ENCODE peak calls at places on chromosomes 4 and X, in five cellular contexts. W, I, V, F and M are unnamed samples. For H3K36me3 and H3K4me1, the result is how much of the 10 kb centered on the place peaks cover.

GRCh38 chr4:173014113-173014558 is 154.5 kb upstream of the GALNT7 start:
- DNase-seq in W (no peak), I (no peak), V (peak), F (no peak), M (no peak)

GRCh38 chr4:61740950-61741638 is 541.0 kb downstream of the ADGRL3 start:
- DNase-seq in W (no peak), I (no peak), V (peak), F (no peak), M (no peak)

GRCh38 chrX:2767631-2768455 is 16.0 kb downstream of the XG start:
- DNase-seq in W (peak), I (no peak), V (peak), F (no peak), M (peak)

GRCh38 chr4:173436149-173436579 is 37.2 kb upstream of the SCRG1 start:
- DNase-seq in W (no peak), I (no peak), V (no peak), F (no peak), M (no peak)

GRCh38 chr4:94419956-94420355 is 31.8 kb upstream of the PDLIM5 start:
- DNase-seq in W (no peak), I (no peak), V (no peak), F (no peak), M (no peak)

GRCh38 chrX:1521459-1521956 is 15.5 kb downstream of the P2RY8 start:
- DNase-seq in W (peak), I (peak), V (no peak), F (no peak), M (no peak)

GRCh38 chr4:141676087-141676486 is 39.7 kb downstream of the IL15 start:
- DNase-seq in W (no peak), I (no peak), V (no peak), F (no peak), M (peak)

GRCh38 chr4:176439611-176440010 is 119.8 kb downstream of the SPCS3 start:
- DNase-seq in W (no peak), I (no peak), V (no peak), F (no peak), M (no peak)

GRCh38 chr4:40228497-40229365 is 31.9 kb downstream of the RHOH start:
- DNase-seq in W (no peak), I (no peak), V (no peak), F (no peak), M (no peak)

GRCh38 chrX:110204986-110205385 is 112.9 kb downstream of the AMMECR1 start:
- DNase-seq in W (no peak), I (no peak), V (no peak), F (no peak), M (no peak)

GRCh38 chrX:139750390-139750789 is 42.4 kb upstream of the MCF2 start:
- DNase-seq in W (no peak), I (no peak), V (no peak), F (no peak), M (no peak)

GRCh38 chr4:94960703-94961102 is 202.9 kb downstream of the BMPR1B start:
- DNase-seq in W (no peak), I (no peak), V (no peak), F (no peak), M (no peak)

GRCh38 chr4:1975880-1976279 is 32.9 kb downstream of the NELFA start:
- DNase-seq in W (no peak), I (peak), V (no peak), F (peak), M (no peak)
- H3K36me3 ChIP-seq in W (under half), I (under half), V (under half), F (under half), M (under half)

GRCh38 chr4:184280591-184281071 is 63.0 kb upstream of the ENPP6 start:
- DNase-seq in W (peak), I (no peak), V (no peak), F (no peak), M (no peak)

GRCh38 chr4:184281231-184282139 is 63.8 kb upstream of the ENPP6 start:
- DNase-seq in W (peak), I (no peak), V (no peak), F (no peak), M (no peak)

GRCh38 chr4:184282251-184282713 is 64.6 kb upstream of the ENPP6 start:
- DNase-seq in W (peak), I (peak), V (no peak), F (peak), M (peak)

GRCh38 chr4:184280104-184280503 is 62.4 kb upstream of the ENPP6 start:
- DNase-seq in W (no peak), I (no peak), V (no peak), F (no peak), M (no peak)

DNA sequence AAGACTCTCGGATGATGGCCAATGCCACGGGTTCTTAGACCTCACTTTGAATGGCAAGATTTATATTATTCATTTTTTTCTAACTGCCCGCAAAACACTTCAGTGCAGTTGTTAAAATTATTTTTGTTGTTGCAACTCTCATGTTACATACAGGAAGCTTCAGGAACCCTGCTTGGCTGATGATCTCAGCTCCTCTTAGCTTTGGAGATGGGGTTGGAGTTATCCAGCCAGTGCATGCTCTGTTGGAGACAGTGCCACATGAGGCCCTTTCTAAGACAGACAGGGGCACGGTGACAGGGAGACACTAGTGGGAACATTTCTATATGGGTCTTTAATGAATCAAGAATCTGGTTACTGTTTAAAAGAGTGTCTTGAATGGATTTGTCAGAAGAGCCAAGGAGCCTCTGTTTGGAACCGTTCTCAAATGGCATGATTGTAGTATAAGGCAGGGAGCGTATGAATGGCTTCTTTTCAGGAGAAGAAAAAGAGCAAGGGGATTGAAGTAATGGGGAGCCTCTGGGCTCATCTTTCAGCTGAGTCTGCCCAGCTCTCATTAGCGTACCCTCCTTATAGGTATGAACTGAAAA is 61.9 kb upstream of the ENPP6 start:
- DNase-seq in W (no peak), I (no peak), V (no peak), F (no peak), M (no peak)
- H3K4me1 ChIP-seq in W (under half), I (under half), V (under half), F (under half), M (under half)

GRCh38 chr4:126915999-126916625 is 716.6 kb upstream of the INTU start:
- DNase-seq in W (no peak), I (no peak), V (no peak), F (no peak), M (no peak)

GRCh38 chr4:126916626-126917140 is 716.1 kb upstream of the INTU start:
- DNase-seq in W (no peak), I (no peak), V (no peak), F (no peak), M (no peak)
- H3K4me3 ChIP-seq in W (no peak), I (no peak), V (no peak), F (no peak), M (no peak)

DNA sequence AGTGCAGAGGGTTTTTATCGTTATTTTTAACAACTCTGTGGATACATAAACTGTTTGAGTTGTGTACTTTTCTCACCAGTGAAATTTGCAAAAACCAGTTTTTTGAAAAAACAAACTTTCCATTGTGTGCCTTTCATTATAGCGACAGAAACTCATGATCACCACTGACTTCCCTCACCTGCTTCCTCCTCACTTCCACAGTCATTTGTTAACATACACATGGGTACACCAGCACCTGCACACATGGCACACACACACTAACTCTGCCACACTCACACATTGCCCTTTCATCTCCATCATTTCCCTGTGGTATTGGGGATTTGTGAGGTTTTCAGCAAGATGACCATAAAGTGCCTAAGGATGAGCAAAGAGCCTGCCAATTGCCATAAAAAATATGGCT is 20.6 kb downstream of the CLDN22 start:
- DNase-seq in W (no peak), I (no peak), V (no peak), F (no peak), M (no peak)
- H3K36me3 ChIP-seq in W (under half), I (under half), V (under half), F (under half), M (under half)

GRCh38 chr4:71294301-71294700 is 44.5 kb upstream of the SLC4A4 start:
- DNase-seq in W (no peak), I (no peak), V (no peak), F (no peak), M (no peak)
- H3K4me1 ChIP-seq in W (under half), I (under half), V (under half), F (under half), M (under half)

DNA sequence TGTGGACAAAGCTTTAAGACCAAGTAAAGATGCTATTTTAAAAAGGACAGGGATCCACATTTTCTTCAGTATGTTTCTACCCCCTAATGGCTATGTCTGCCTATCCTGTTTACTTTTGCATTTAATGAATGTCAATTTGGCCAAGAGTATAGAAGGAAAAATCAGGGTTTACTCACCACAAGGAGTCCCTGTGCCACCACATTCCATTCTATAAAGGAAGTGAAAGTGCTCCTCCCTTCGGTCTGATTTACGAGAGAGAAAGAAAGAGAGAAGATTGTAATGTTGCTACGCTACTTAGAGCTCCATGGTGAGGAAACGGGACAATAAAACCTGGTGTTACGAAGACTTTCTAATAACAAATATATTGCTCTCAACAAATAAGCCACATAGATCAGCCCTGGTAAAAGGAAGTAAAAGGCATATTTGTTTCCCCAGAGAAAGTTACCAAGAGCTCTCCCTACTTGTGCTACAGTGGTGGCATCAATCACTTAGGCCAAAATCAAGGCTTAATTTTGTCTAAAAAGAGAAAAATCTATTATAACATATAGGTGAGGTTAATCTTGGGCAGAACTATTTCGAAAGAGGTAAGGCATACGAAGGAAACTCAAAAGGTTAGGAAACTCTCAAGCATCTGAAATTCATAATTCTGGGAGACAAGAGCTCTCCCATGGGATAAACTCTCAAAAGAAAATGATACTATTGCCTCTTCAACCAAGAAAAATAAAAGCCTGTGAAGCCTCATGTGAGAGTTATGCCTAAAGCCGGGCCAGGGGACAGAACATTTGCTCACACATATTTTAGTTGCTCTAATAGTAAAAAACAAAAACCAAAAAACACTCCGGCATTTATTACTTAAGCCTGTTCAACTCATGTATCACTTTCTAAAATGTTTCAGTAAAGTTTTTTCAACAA is 29.5 kb downstream of the TAPT1 start:
- DNase-seq in W (no peak), I (no peak), V (no peak), F (no peak), M (peak)
- H3K4me3 ChIP-seq in W (peak), I (no peak), V (no peak), F (no peak), M (no peak)

GRCh38 chr4:148790691-148791090 is 348.5 kb upstream of the NR3C2 start:
- DNase-seq in W (no peak), I (no peak), V (no peak), F (no peak), M (no peak)
- H3K36me3 ChIP-seq in W (under half), I (under half), V (under half), F (under half), M (under half)